ENCODE peak calls at places on chromosomes 12 and 14, in five cellular contexts. U is HepG2, R is WTC11, B is upper lobe of right lung, H is activated B cell treated with CpG ODN at 0.5 μM for 24 hours. E is an unnamed sample.

GRCh38 chr12:129258781-129259318 is 405.6 kb downstream of the GLT1D1 start:
- DNase-seq in B (no peak), H (no peak), U (no peak), R (no peak), E (no peak)

GRCh38 chr12:94305293-94305957 is 154.2 kb downstream of the CEP83 start:
- DNase-seq in B (no peak), U (peak; percentile 61), R (no peak), H (no peak), E (no peak)

GRCh38 chr12:54447917-54448316 is 25.5 kb downstream of the GTSF1 start:
- DNase-seq in U (no peak), R (no peak), B (no peak), H (no peak), E (no peak)

GRCh38 chr14:105312973-105313372 is 1.6 kb upstream of the PACS2 start:
- DNase-seq in U (no peak), B (no peak), R (no peak), H (no peak), E (no peak)

GRCh38 chr14:83798421-83798820 is 1731.5 kb upstream of the FLRT2 start:
- DNase-seq in R (no peak), U (no peak), B (no peak), H (no peak), E (no peak)

GRCh38 chr14:93548102-93548843 is 117.5 kb downstream of the UNC79 start:
- DNase-seq in U (no peak), H (no peak), R (no peak), B (no peak), E (no peak)

GRCh38 chr14:50839048-50839447 is 8.1 kb upstream of the NIN start:
- DNase-seq in B (no peak), R (no peak), U (peak; percentile 87), H (no peak), E (no peak)

GRCh38 chr14:28294834-28295440 is 471.6 kb upstream of the FOXG1 start:
- DNase-seq in U (peak; percentile 27), R (no peak), B (no peak), H (no peak), E (no peak)

GRCh38 chr14:69154779-69155178 is 1.9 kb upstream of the DCAF5 start:
- DNase-seq in B (no peak), H (no peak), U (peak; percentile 73), R (no peak), E (no peak)

DNA sequence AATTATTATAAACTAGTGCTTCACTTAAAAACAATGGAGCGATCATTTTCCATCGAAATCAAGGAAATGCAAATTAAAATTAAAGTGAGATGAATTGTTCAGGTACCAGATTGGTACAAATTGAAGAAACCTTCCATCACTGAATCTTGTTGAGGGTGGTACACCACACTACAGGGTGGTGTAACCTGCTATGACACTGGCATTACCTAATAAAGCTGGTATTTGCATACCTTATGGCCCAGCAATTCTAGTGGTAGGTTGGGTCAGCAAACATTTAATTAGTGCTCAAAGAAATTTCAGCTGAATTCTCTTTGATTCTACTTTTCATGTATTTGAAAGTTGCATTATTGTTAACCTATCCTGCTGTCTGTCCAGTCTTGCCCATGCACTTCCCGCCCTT is 9.2 kb downstream of the TIGAR start:
- DNase-seq in U (no peak), B (no peak), R (no peak), H (no peak), E (no peak)
- TF ChIP-seq CTCF in U (no peak), B (no peak), R (no peak), H (no peak), E (no peak)

DNA sequence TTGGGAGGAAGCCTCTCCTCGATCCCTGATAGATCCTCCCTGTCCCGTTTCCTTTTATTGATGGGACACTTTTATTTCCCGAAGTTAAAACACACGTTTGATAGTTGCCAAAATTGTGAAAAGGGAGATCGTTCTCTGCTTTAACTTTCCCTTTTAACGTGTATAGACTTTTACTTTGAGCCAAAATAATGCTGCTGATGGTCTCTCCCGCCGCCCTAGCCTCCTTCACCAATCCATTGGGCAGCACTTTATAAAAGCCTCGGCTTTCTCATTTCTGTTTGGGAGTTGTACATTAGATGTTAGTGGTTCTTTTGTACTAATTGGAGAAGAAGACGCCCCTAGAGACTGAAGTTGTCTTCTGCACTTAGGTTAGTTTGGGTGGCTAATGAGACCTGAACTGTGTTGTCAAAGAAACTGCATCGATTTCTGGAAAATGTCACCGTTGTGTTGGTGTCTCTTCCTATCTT is 1.4 kb downstream of the TMTC2 start:
- DNase-seq in B (no peak), R (no peak), U (no peak), H (no peak), E (no peak)
- TF ChIP-seq CTCF in B (no peak), R (no peak), U (no peak), H (no peak), E (peak; percentile 18)

GRCh38 chr12:119835068-119835467 is 42.1 kb downstream of the CIT start:
- DNase-seq in B (no peak), U (no peak), R (peak; percentile 16), H (no peak), E (no peak)
- TF ChIP-seq CTCF in B (no peak), U (no peak), R (no peak), H (no peak), E (peak; percentile 40)

GRCh38 chr12:9332564-9332963 is 124.4 kb upstream of the PZP start:
- DNase-seq in B (no peak), R (no peak), H (no peak), U (no peak), E (no peak)

GRCh38 chr12:9333129-9333528 is 124.9 kb upstream of the PZP start:
- DNase-seq in R (no peak), U (no peak), H (no peak), B (no peak), E (no peak)

GRCh38 chr12:9334026-9334692 is 126.0 kb upstream of the PZP start:
- DNase-seq in R (no peak), H (no peak), U (peak; percentile 27), B (no peak), E (no peak)

GRCh38 chr12:9335867-9336266 is 127.7 kb upstream of the PZP start:
- DNase-seq in U (no peak), R (no peak), H (no peak), B (no peak), E (no peak)

DNA sequence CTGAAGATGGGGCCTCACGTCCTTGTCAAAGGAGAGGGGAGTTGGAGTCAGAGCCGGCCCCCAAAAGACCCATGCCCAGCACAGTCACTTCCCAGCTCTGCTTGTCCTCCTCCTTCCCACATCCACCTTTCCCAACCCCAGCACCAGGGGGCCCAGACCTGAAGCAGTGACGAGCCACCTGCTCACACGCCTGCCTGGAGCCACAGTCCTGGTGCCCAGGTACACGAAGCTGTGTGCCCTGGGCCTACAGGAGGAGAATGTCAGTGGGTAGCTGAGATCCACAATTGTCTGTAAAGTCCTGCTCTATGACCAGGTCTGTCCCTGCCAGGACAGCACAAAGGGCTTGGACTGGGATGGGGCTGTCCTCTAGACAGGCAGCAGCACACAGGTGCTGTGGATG is 126.8 kb upstream of the PZP start:
- DNase-seq in H (no peak), R (no peak), U (no peak), B (no peak), E (no peak)
- TF ChIP-seq CTCF in H (no peak), R (no peak), U (peak; percentile 36), B (no peak), E (no peak)